ENCODE peak calls at places on chromosomes 1 and 21, in four cellular contexts. A is astrocyte, K is OCI-LY7, P is cardiac muscle cell. E is an unnamed sample. For H3K4me1, the result is how much of the 10 kb centered on the place peaks cover.

GRCh38 chr1:10143961-10144485 is 66.3 kb upstream of the KIF1B start:
- DNase-seq in A (no peak), K (no peak), P (no peak), E (no peak)

GRCh38 chr1:115408489-115409002 is 70.5 kb upstream of the NGF start:
- DNase-seq in A (no peak), K (no peak), P (no peak), E (no peak)

GRCh38 chr21:42141643-42142042 is 70.5 kb downstream of the UMODL1 start:
- DNase-seq in A (no peak), K (no peak), P (no peak), E (no peak)

GRCh38 chr1:174534789-174535188 is 87.0 kb downstream of the GPR52 start:
- DNase-seq in A (peak), K (no peak), P (no peak), E (no peak)

GRCh38 chr1:228081578-228082259 is 789 bp upstream of the ARF1 start:
- DNase-seq in A (no peak), K (peak), P (peak), E (no peak)

GRCh38 chr1:215083408-215083961 is 948 bp downstream of the KCNK2 start:
- DNase-seq in A (peak), K (no peak), P (peak), E (no peak)

GRCh38 chr1:25754421-25755195 is 45.4 kb upstream of the SELENON start:
- DNase-seq in A (no peak), K (no peak), P (no peak), E (no peak)

GRCh38 chr1:43329995-43330751 is 7.4 kb upstream of the MPL start:
- DNase-seq in A (peak), K (no peak), P (peak), E (peak)

GRCh38 chr1:225806249-225806648 is 3.7 kb upstream of the EPHX1 start:
- DNase-seq in A (no peak), K (no peak), P (no peak), E (no peak)

GRCh38 chr1:235702412-235702811 is 52.8 kb upstream of the GNG4 start:
- DNase-seq in A (no peak), K (no peak), P (no peak), E (no peak)

GRCh38 chr1:109885589-109885988 is 25.1 kb upstream of the CSF1 start:
- DNase-seq in A (no peak), K (no peak), P (no peak), E (no peak)

GRCh38 chr1:164184273-164184672 is 374.7 kb upstream of the PBX1 start:
- DNase-seq in A (no peak), K (no peak), P (no peak), E (no peak)

GRCh38 chr1:222369991-222370910 is 177.7 kb downstream of the HHIPL2 start:
- DNase-seq in A (peak), K (no peak), P (peak), E (no peak)

GRCh38 chr1:150507912-150508864 is at the start of gene ECM1:
- DNase-seq in A (peak), K (no peak), P (peak), E (peak)

GRCh38 chr21:38422067-38422466 is 76.2 kb downstream of the ERG start:
- DNase-seq in A (no peak), K (no peak), P (no peak), E (peak)

GRCh38 chr1:226002667-226003501 is 3.7 kb upstream of the SDE2 start:
- DNase-seq in A (peak), K (no peak), P (peak), E (peak)

DNA sequence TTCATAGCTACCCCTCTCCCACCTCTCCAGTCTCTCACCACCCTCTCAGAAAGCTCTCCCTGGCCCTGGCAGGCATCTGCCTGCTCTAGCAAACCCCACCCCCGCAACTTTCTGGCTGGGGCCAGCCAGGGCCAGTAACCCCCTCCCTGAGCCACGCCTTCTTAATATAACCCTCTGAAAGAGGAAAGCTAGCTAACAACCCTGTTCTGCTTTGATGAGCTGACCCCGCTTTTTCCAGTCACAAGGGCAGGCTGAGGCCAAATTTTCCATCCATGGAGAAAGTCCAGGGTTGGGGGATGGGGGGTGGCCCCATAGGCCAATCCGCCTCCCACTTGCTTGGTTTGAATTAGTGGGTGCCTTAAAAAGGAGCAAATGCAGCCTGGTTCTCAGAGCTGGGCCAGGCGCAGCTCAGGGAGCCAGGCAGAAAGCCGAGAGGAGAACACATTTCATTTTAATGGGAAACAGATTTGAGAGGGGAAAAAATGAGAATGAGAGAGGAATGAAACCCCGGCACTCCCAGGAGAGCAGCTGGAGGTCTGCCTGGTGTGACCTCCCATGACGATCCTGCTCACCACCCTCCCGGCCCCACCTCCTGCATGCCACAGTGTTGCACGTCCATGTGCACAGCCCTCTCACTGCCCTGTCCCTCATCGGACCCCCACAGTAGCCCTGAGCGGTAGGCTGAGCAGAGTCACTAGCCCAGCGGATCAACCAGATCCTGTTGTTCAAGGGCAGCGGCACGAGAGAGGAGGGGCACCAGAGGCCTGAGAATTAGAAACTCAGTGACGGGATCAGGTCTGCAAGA is 62.3 kb downstream of the OPTC start:
- DNase-seq in A (peak), K (no peak), P (peak), E (peak)
- H3K4me1 ChIP-seq in A (under half), K (under half), P (half or more), E (under half)

GRCh38 chr1:39153684-39154083 is 50.8 kb upstream of the MACF1 start:
- DNase-seq in A (no peak), K (no peak), P (no peak), E (no peak)
- H3K4me1 ChIP-seq in A (under half), K (under half), P (half or more), E (under half)

DNA sequence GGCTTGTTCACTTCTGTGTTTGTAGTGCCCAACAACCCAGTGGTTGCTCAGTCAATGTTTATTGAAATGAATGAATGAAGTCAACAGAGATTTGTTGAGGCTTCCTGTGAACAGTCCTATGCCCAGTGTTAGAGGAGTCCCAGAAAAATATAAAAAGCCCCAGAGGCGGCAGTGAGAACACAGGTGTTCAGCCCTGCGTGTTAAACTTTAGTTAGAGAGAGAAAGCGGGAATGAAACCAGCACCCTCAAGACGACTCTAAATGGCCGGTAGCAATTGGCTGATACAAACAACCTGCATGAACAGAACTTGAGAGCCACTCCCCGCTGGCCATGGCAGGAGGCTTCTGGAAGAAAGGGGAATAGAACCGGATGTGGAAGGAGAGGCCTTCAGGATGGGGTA is 22.6 kb downstream of the TMEM51 start:
- DNase-seq in A (no peak), K (no peak), P (no peak), E (no peak)
- H3K4me1 ChIP-seq in A (under half), K (under half), P (under half), E (under half)

GRCh38 chr1:37995773-37996379 is 6.1 kb upstream of the SF3A3 start:
- DNase-seq in A (peak), K (no peak), P (peak), E (peak)
- H3K4me1 ChIP-seq in A (under half), K (under half), P (under half), E (half or more)

DNA sequence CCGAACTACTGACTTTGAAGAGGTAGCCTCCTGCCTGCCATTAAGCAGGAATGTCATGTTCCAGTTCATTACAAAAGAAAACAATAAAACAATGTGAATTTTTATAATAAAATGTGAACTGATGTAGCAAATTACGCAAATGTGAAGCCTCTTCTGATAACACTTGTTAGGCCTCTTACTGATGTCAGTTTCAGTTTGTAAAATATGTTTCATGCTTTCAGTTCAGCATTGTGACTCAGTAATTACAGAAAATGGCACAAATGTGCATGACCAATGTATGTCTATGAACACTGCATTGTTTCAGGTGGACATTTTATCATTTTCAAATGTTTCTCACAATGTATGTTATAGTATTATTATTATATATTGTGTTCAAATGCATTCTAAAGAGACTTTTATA is 159.8 kb upstream of the SGIP1 start:
- DNase-seq in A (no peak), K (no peak), P (peak), E (no peak)
- H3K4me1 ChIP-seq in A (under half), K (half or more), P (under half), E (under half)

E was measured in right atrium auricular region.